ENCODE peak calls at places on chromosomes 2 and 18, in seven cellular contexts. O is ACHN; A is A549; C is stimulated activated CD4-positive, alpha-beta T cell treated with anti-CD3 and anti-CD28 coated beads, Interleukin-1b, Interleukin-23, amount 100 ng/mL, for 4 hours; V is activated T-helper 1 cell treated with Interleukin-2 at 50 U/mL for 16 hours; D is Kasumi-1; Q is activated gamma-delta T cell treated with anti-CD3 and anti-CD28 coated beads, Interleukin-2, amount 50 U/mL, for 16 hours. M is an unnamed sample.

GRCh38 chr2:218077464-218078216 is 8.6 kb downstream of the RUFY4 start:
- DNase-seq in O (no peak), A (no peak), C (no peak), V (no peak), D (no peak), Q (no peak), M (no peak)

GRCh38 chr2:26584191-26584590 is 57.0 kb downstream of the CIB4 start:
- DNase-seq in O (no peak), A (no peak), C (no peak), V (no peak), D (no peak), Q (no peak), M (peak; percentile 5)

GRCh38 chr2:224892574-224893204 is 149.6 kb downstream of the DOCK10 start:
- DNase-seq in O (no peak), A (no peak), C (no peak), V (no peak), D (no peak), Q (no peak), M (no peak)

GRCh38 chr18:54924948-54925347 is 34.3 kb downstream of the CCDC68 start:
- DNase-seq in O (no peak), A (no peak), C (no peak), V (no peak), D (no peak), Q (no peak), M (no peak)

GRCh38 chr2:20247084-20247483 is 22.2 kb upstream of the SDC1 start:
- DNase-seq in O (no peak), A (no peak), C (no peak), V (no peak), D (no peak), Q (no peak), M (no peak)

GRCh38 chr2:128557069-128557468 is 238.4 kb upstream of the HS6ST1 start:
- DNase-seq in O (no peak), A (no peak), C (no peak), V (no peak), D (no peak), Q (no peak), M (no peak)

GRCh38 chr18:46649071-46649862 is 7.8 kb downstream of the LOXHD1 start:
- DNase-seq in O (no peak), A (no peak), C (no peak), V (no peak), D (no peak), Q (no peak), M (no peak)

GRCh38 chr2:46246790-46247189 is 50.4 kb upstream of the EPAS1 start:
- DNase-seq in O (no peak), A (no peak), C (no peak), V (no peak), D (no peak), Q (no peak), M (no peak)

GRCh38 chr2:203935568-203935967 is 995 bp upstream of the ICOS start:
- DNase-seq in O (no peak), A (no peak), C (no peak), V (no peak), D (no peak), Q (no peak), M (no peak)

GRCh38 chr2:191478754-191479679 is 198.9 kb upstream of the NABP1 start:
- DNase-seq in O (no peak), A (no peak), C (no peak), V (no peak), D (no peak), Q (no peak), M (peak; percentile 79)

GRCh38 chr2:1991126-1991525 is 246.8 kb upstream of the PXDN start:
- DNase-seq in O (no peak), A (no peak), C (no peak), V (no peak), D (no peak), Q (no peak), M (no peak)

GRCh38 chr2:96872591-96873349 is 2.9 kb upstream of the SEMA4C start:
- DNase-seq in O (no peak), A (no peak), C (no peak), V (no peak), D (no peak), Q (no peak), M (no peak)

GRCh38 chr2:235825946-235826345 is 332.1 kb downstream of the AGAP1 start:
- DNase-seq in O (no peak), A (no peak), C (no peak), V (no peak), D (no peak), Q (no peak), M (no peak)

GRCh38 chr2:11305338-11305737 is 39.1 kb downstream of the ROCK2 start:
- DNase-seq in O (no peak), A (no peak), C (no peak), V (no peak), D (peak; percentile 29), Q (no peak), M (no peak)

GRCh38 chr2:101001713-101002561 is at the start of gene RPL31:
- DNase-seq in O (peak; percentile 96), A (peak; percentile 94), C (peak; percentile 94), V (peak; percentile 92), D (peak; percentile 99), Q (peak; percentile 93), M (peak; percentile 98)

GRCh38 chr2:171520471-171520870 is 1.8 kb upstream of the CYBRD1 start:
- DNase-seq in O (no peak), A (no peak), C (no peak), V (no peak), D (no peak), Q (no peak), M (no peak)

GRCh38 chr2:180219471-180219870 is 212.4 kb upstream of the CWC22 start:
- DNase-seq in O (no peak), A (no peak), C (no peak), V (no peak), D (no peak), Q (no peak), M (no peak)

GRCh38 chr2:75002007-75002406 is 43.6 kb downstream of the POLE4 start:
- DNase-seq in O (no peak), A (no peak), C (no peak), V (no peak), D (no peak), Q (no peak), M (no peak)

GRCh38 chr2:20205069-20205468 is 19.9 kb downstream of the SDC1 start:
- DNase-seq in O (no peak), A (no peak), C (no peak), V (no peak), D (no peak), Q (no peak), M (no peak)

GRCh38 chr2:241615041-241615440 is 21.9 kb downstream of the THAP4 start:
- DNase-seq in O (no peak), A (no peak), C (no peak), V (no peak), D (no peak), Q (no peak), M (no peak)